ENCODE peak calls at places on chromosome 14, in six cellular contexts. S, E, I, F, M and A are unnamed samples.

GRCh38 chr14:103770902-103771301 is 55.3 kb downstream of the ZFYVE21 start:
- DNase-seq in I (no peak), F (no peak), S (no peak), E (no peak), M (no peak), A (no peak)

GRCh38 chr14:73591690-73592448 is at the start of gene ACOT4:
- DNase-seq in M (no peak), E (peak; percentile 59), F (peak; percentile 46), I (peak; percentile 69), S (peak; percentile 56), A (peak; percentile 68)

GRCh38 chr14:59727073-59727661 is 143.4 kb downstream of the RTN1 start:
- DNase-seq in M (no peak), E (no peak), I (no peak), S (no peak), F (no peak), A (peak; percentile 58)

GRCh38 chr14:68631691-68632590 is 160.9 kb downstream of the ZFP36L1 start:
- DNase-seq in F (no peak), S (no peak), I (no peak), M (no peak), E (peak; percentile 48), A (peak; percentile 62)

GRCh38 chr14:88551094-88551870 is 3.5 kb downstream of the PTPN21 start:
- DNase-seq in E (peak; percentile 84), I (peak; percentile 83), M (peak; percentile 87), F (no peak), S (no peak), A (peak; percentile 84)

GRCh38 chr14:56339855-56340701 is 221.9 kb downstream of the PELI2 start:
- DNase-seq in M (peak; percentile 70), I (peak; percentile 65), F (peak; percentile 14), E (peak; percentile 75), S (peak; percentile 27), A (peak; percentile 88)

GRCh38 chr14:98103705-98104104 is 1168.3 kb downstream of the BCL11B start:
- DNase-seq in I (no peak), M (no peak), F (no peak), E (no peak), S (no peak), A (no peak)

GRCh38 chr14:104156142-104156541 is 17.8 kb downstream of the KIF26A start:
- DNase-seq in F (no peak), S (no peak), E (no peak), M (no peak), I (no peak), A (no peak)

GRCh38 chr14:95311752-95312151 is 8.0 kb downstream of the CLMN start:
- DNase-seq in M (no peak), F (no peak), E (no peak), S (no peak), I (no peak), A (peak; percentile 31)

GRCh38 chr14:27190286-27190685 is 592.5 kb upstream of the NOVA1 start:
- DNase-seq in S (no peak), M (no peak), I (no peak), F (no peak), E (no peak), A (no peak)

GRCh38 chr14:64209428-64210165 is 84.6 kb downstream of the ESR2 start:
- DNase-seq in S (no peak), F (peak; percentile 51), E (no peak), I (no peak), M (peak; percentile 54), A (peak; percentile 62)

GRCh38 chr14:73751157-73751691 is 37.0 kb upstream of the PNMA1 start:
- DNase-seq in S (no peak), I (no peak), E (peak; percentile 47), M (no peak), F (no peak), A (no peak)

GRCh38 chr14:45112886-45113772 is 21.2 kb downstream of the FKBP3 start:
- DNase-seq in E (no peak), I (peak; percentile 14), S (no peak), F (no peak), M (no peak), A (no peak)

GRCh38 chr14:104393898-104394605 is 185.5 kb upstream of the C14orf180 start:
- DNase-seq in I (no peak), M (peak; percentile 84), E (peak; percentile 44), F (peak; percentile 36), S (peak; percentile 82), A (peak; percentile 85)

GRCh38 chr14:68181395-68182326 is 362.1 kb downstream of the RAD51B start:
- DNase-seq in M (no peak), E (no peak), S (no peak), I (no peak), F (no peak), A (no peak)

GRCh38 chr14:23284654-23285529 is 1.0 kb downstream of the HOMEZ start:
- DNase-seq in I (peak; percentile 59), E (no peak), F (no peak), S (no peak), M (no peak), A (no peak)

GRCh38 chr14:92651793-92652382 is 96.5 kb downstream of the LGMN start:
- DNase-seq in M (peak; percentile 47), I (no peak), F (no peak), S (peak; percentile 29), E (no peak), A (peak; percentile 78)

GRCh38 chr14:77892381-77892871 is 92.5 kb downstream of the ADCK1 start:
- DNase-seq in F (no peak), I (no peak), E (no peak), S (no peak), M (peak; percentile 29), A (no peak)

GRCh38 chr14:78697341-78697740 is 527.2 kb downstream of the NRXN3 start:
- DNase-seq in S (no peak), I (peak; percentile 2), E (no peak), M (no peak), F (no peak), A (no peak)

GRCh38 chr14:92675421-92675820 is 73.0 kb downstream of the LGMN start:
- DNase-seq in M (no peak), S (no peak), I (no peak), E (no peak), F (no peak), A (peak; percentile 7)

GRCh38 chr14:53956427-53957201 is at the start of gene BMP4:
- DNase-seq in M (peak; percentile 86), E (peak; percentile 95), F (no peak), I (peak; percentile 83), S (no peak), A (peak; percentile 95)

GRCh38 chr14:61742383-61742782 is 19.8 kb upstream of the SNAPC1 start:
- DNase-seq in E (no peak), M (no peak), S (no peak), F (no peak), I (no peak), A (no peak)

GRCh38 chr14:92475451-92476187 is 38.0 kb upstream of the RIN3 start:
- DNase-seq in E (peak; percentile 18), I (no peak), F (no peak), S (no peak), M (peak; percentile 60), A (peak; percentile 86)

GRCh38 chr14:97298331-97298730 is 501.1 kb downstream of the VRK1 start:
- DNase-seq in M (no peak), S (no peak), I (no peak), F (no peak), E (no peak), A (no peak)

GRCh38 chr14:85590784-85591183 is 60.8 kb downstream of the FLRT2 start:
- DNase-seq in M (no peak), I (no peak), F (no peak), S (no peak), E (no peak), A (no peak)

GRCh38 chr14:96592591-96593388 is 90.6 kb downstream of the PAPOLA start:
- DNase-seq in I (peak; percentile 62), S (peak; percentile 57), F (peak; percentile 16), M (no peak), E (no peak), A (peak; percentile 49)

GRCh38 chr14:55388160-55388559 is 23.5 kb downstream of the ATG14 start:
- DNase-seq in F (no peak), S (no peak), E (no peak), I (no peak), M (no peak), A (no peak)